ENCODE peak calls at places on chromosomes 12 and 14, in five cellular contexts. R is NCI-H748 treated with DMSO at 0.1 percent for 48 hours, F is lung, X is left colon, C is Kasumi-1. Y is an unnamed sample.
A peak's percentile ranks its signal among the peaks of the same experiment; 100 is the strongest.

GRCh38 chr12:4984971-4985370 is 58.7 kb upstream of the KCNA5 start:
- DNase-seq in R (peak; percentile 32), F (no peak), X (no peak), C (no peak), Y (no peak)

GRCh38 chr12:70366581-70367267 is 634 bp downstream of the KCNMB4 start:
- DNase-seq in R (peak; percentile 38), F (no peak), X (peak; percentile 32), C (peak; percentile 38), Y (no peak)

GRCh38 chr14:29227631-29228030 is 461.0 kb downstream of the FOXG1 start:
- DNase-seq in R (no peak), F (no peak), X (no peak), C (no peak), Y (peak; percentile 7)

GRCh38 chr12:120227233-120228040 is 26.5 kb upstream of the RPLP0 start:
- DNase-seq in R (no peak), F (no peak), X (no peak), C (no peak), Y (no peak)

GRCh38 chr12:15494329-15495046 is 172.2 kb downstream of the PTPRO start:
- DNase-seq in R (no peak), F (no peak), X (no peak), C (no peak), Y (no peak)

GRCh38 chr12:109982211-109982610 is 14.0 kb downstream of the GIT2 start:
- DNase-seq in R (no peak), F (no peak), X (no peak), C (no peak), Y (no peak)

GRCh38 chr14:52351561-52352491 is 37.7 kb downstream of the PTGER2 start:
- DNase-seq in R (no peak), F (no peak), X (no peak), C (no peak), Y (peak; percentile 99)

GRCh38 chr14:60655114-60655897 is 6.0 kb upstream of the SIX1 start:
- DNase-seq in R (no peak), F (no peak), X (no peak), C (no peak), Y (no peak)

GRCh38 chr12:92080390-92081285 is 65.0 kb downstream of the BTG1 start:
- DNase-seq in R (no peak), F (no peak), X (no peak), C (no peak), Y (peak; percentile 99)

GRCh38 chr12:124403273-124403672 is 108.4 kb downstream of the RFLNA start:
- DNase-seq in R (no peak), F (no peak), X (peak; percentile 73), C (no peak), Y (no peak)

GRCh38 chr14:104099096-104100041 is 13.9 kb downstream of the ASPG start:
- DNase-seq in R (no peak), F (no peak), X (peak; percentile 26), C (no peak), Y (no peak)

GRCh38 chr12:47740536-47741339 is 15.4 kb upstream of the ENDOU start:
- DNase-seq in R (no peak), F (no peak), X (no peak), C (no peak), Y (no peak)

GRCh38 chr12:130655010-130655409 is 61.1 kb downstream of the RIMBP2 start:
- DNase-seq in R (no peak), F (no peak), X (peak; percentile 41), C (no peak), Y (no peak)

GRCh38 chr12:54649825-54650224 is 1.7 kb upstream of the DCD start:
- DNase-seq in R (no peak), F (no peak), X (no peak), C (no peak), Y (no peak)

GRCh38 chr14:65412881-65413738 is 580 bp downstream of the FUT8 start:
- DNase-seq in R (peak; percentile 80), F (peak; percentile 64), X (peak; percentile 39), C (peak; percentile 59), Y (peak; percentile 26)

GRCh38 chr12:40587970-40588369 is 104.3 kb upstream of the CNTN1 start:
- DNase-seq in R (no peak), F (no peak), X (no peak), C (no peak), Y (no peak)

GRCh38 chr14:93938766-93939303 is 11.7 kb downstream of the FAM181A start:
- DNase-seq in R (no peak), F (no peak), X (no peak), C (no peak), Y (no peak)

GRCh38 chr14:95619785-95620417 is 66.3 kb upstream of the TCL1B start:
- DNase-seq in R (peak; percentile 54), F (no peak), X (no peak), C (no peak), Y (no peak)

GRCh38 chr14:55794655-55795583 is 214.9 kb downstream of the KTN1 start:
- DNase-seq in R (peak; percentile 41), F (no peak), X (peak; percentile 39), C (no peak), Y (peak; percentile 87)

GRCh38 chr12:110501378-110501721 is 561 bp downstream of the VPS29 start:
- DNase-seq in R (peak; percentile 21), F (no peak), X (peak; percentile 57), C (peak; percentile 80), Y (peak; percentile 67)

GRCh38 chr12:9347328-9348127 is 139.3 kb upstream of the PZP start:
- DNase-seq in R (no peak), F (no peak), X (no peak), C (no peak), Y (peak; percentile 17)

GRCh38 chr12:79844693-79845092 is 90.2 kb downstream of the PPP1R12A start:
- DNase-seq in R (no peak), F (no peak), X (no peak), C (no peak), Y (peak; percentile 83)

GRCh38 chr14:100669468-100669867 is 57.2 kb upstream of the DLK1 start:
- DNase-seq in R (no peak), F (peak; percentile 36), X (no peak), C (peak; percentile 67), Y (no peak)

GRCh38 chr12:57270966-57271470 is 20.0 kb upstream of the STAC3 start:
- DNase-seq in R (no peak), F (no peak), X (no peak), C (no peak), Y (no peak)

GRCh38 chr12:55626154-55626553 is 10.5 kb upstream of the OR10P1 start:
- DNase-seq in R (no peak), F (no peak), X (no peak), C (no peak), Y (no peak)

GRCh38 chr12:68975811-68976210 is 42.8 kb upstream of the CPM start:
- DNase-seq in R (no peak), F (no peak), X (no peak), C (no peak), Y (peak; percentile 36)

GRCh38 chr12:59087077-59087673 is 166.9 kb upstream of the LRIG3 start:
- DNase-seq in R (no peak), F (no peak), X (no peak), C (peak; percentile 10), Y (no peak)

GRCh38 chr14:91078095-91078737 is 17.8 kb upstream of the RPS6KA5 start:
- DNase-seq in R (no peak), F (no peak), X (no peak), C (no peak), Y (no peak)